ENCODE peak calls at places on chromosomes 6 and 20, in eight cellular contexts. J is activated CD8-positive, alpha-beta memory T cell treated with anti-CD3 and anti-CD28 coated beads for 1 hour; G is retina; Q is GM10248; M is C1 segment of cervical spinal cord; N is AG09319; O is MCF 10A; Z is HCT116. R is an unnamed sample.

GRCh38 chr6:36998723-36999466 is 6.6 kb upstream of the FGD2 start:
- DNase-seq in J (no peak), G (peak), Q (no peak), M (peak), N (no peak), O (no peak), Z (no peak), R (no peak)

GRCh38 chr20:62647521-62648317 is 5.4 kb downstream of the SLCO4A1 start:
- DNase-seq in J (no peak), G (peak), Q (no peak), M (peak), N (no peak), O (no peak), Z (no peak), R (no peak)

GRCh38 chr20:44087051-44087856 is 99.7 kb downstream of the JPH2 start:
- DNase-seq in J (no peak), G (no peak), Q (no peak), M (no peak), N (no peak), O (no peak), Z (no peak), R (no peak)

GRCh38 chr6:157763129-157763893 is 59.7 kb upstream of the SNX9 start:
- DNase-seq in J (no peak), G (peak), Q (no peak), M (no peak), N (no peak), O (peak), Z (peak), R (peak)

GRCh38 chr6:112014483-112014882 is 39.4 kb upstream of the CCN6 start:
- DNase-seq in J (no peak), G (no peak), Q (no peak), M (no peak), N (peak), O (no peak), Z (no peak), R (no peak)

GRCh38 chr6:72742274-72742673 is 120.4 kb downstream of the KCNQ5 start:
- DNase-seq in J (no peak), G (no peak), Q (no peak), M (no peak), N (no peak), O (no peak), Z (no peak), R (no peak)

GRCh38 chr6:30219244-30219643 is 6.0 kb upstream of the TRIM26 start:
- DNase-seq in J (peak), G (peak), Q (peak), M (peak), N (no peak), O (peak), Z (no peak), R (peak)

GRCh38 chr6:14943116-14943515 is 302.8 kb upstream of the JARID2 start:
- DNase-seq in J (no peak), G (no peak), Q (no peak), M (no peak), N (no peak), O (no peak), Z (no peak), R (no peak)

GRCh38 chr6:116376149-116376548 is 5.4 kb downstream of the DSE start:
- DNase-seq in J (no peak), G (no peak), Q (no peak), M (no peak), N (no peak), O (peak), Z (no peak), R (no peak)

GRCh38 chr6:109456710-109457595 is 1.4 kb upstream of the MICAL1 start:
- DNase-seq in J (no peak), G (no peak), Q (peak), M (peak), N (peak), O (peak), Z (no peak), R (peak)

GRCh38 chr6:137277971-137278602 is 58.9 kb upstream of the IFNGR1 start:
- DNase-seq in J (no peak), G (peak), Q (no peak), M (no peak), N (no peak), O (peak), Z (peak), R (no peak)

GRCh38 chr6:110329348-110329728 is 28.8 kb downstream of the METTL24 start:
- DNase-seq in J (no peak), G (no peak), Q (no peak), M (no peak), N (no peak), O (no peak), Z (no peak), R (no peak)

GRCh38 chr6:340991-341827 is 48.9 kb downstream of the DUSP22 start:
- DNase-seq in J (no peak), G (no peak), Q (peak), M (no peak), N (no peak), O (peak), Z (no peak), R (no peak)

GRCh38 chr20:50980851-50981713 is 22.5 kb downstream of the MOCS3 start:
- DNase-seq in J (no peak), G (peak), Q (peak), M (peak), N (no peak), O (peak), Z (peak), R (no peak)

GRCh38 chr6:170269151-170269872 is 21.6 kb downstream of the DLL1 start:
- DNase-seq in J (no peak), G (no peak), Q (no peak), M (no peak), N (no peak), O (no peak), Z (no peak), R (no peak)

GRCh38 chr6:40353967-40354452 is 233.2 kb downstream of the LRFN2 start:
- DNase-seq in J (no peak), G (no peak), Q (no peak), M (no peak), N (no peak), O (peak), Z (no peak), R (no peak)

GRCh38 chr6:149939909-149940672 is 1.7 kb upstream of the ULBP2 start:
- DNase-seq in J (no peak), G (no peak), Q (no peak), M (no peak), N (no peak), O (no peak), Z (no peak), R (no peak)

GRCh38 chr6:2840794-2841061 is 935 bp downstream of the SERPINB1 start:
- DNase-seq in J (no peak), G (no peak), Q (no peak), M (no peak), N (no peak), O (no peak), Z (no peak), R (peak)

GRCh38 chr6:36289281-36290018 is 19.6 kb downstream of the PNPLA1 start:
- DNase-seq in J (no peak), G (no peak), Q (no peak), M (no peak), N (no peak), O (peak), Z (peak), R (no peak)

GRCh38 chr20:4227085-4227821 is 211.9 kb upstream of the RNF24 start:
- DNase-seq in J (no peak), G (no peak), Q (no peak), M (no peak), N (peak), O (peak), Z (no peak), R (no peak)

GRCh38 chr6:133099573-133099972 is 141.6 kb upstream of the EYA4 start:
- DNase-seq in J (no peak), G (no peak), Q (no peak), M (no peak), N (peak), O (peak), Z (peak), R (no peak)

GRCh38 chr6:52020961-52021570 is 66.3 kb downstream of the PKHD1 start:
- DNase-seq in J (no peak), G (no peak), Q (no peak), M (no peak), N (no peak), O (peak), Z (peak), R (no peak)

GRCh38 chr6:92586236-92586977 is 833.0 kb downstream of the EPHA7 start:
- DNase-seq in J (no peak), G (no peak), Q (no peak), M (no peak), N (no peak), O (no peak), Z (no peak), R (no peak)

GRCh38 chr6:155523821-155524238 is 68.2 kb upstream of the NOX3 start:
- DNase-seq in J (no peak), G (peak), Q (no peak), M (no peak), N (no peak), O (no peak), Z (no peak), R (no peak)

GRCh38 chr6:26432622-26433021 is 7.7 kb upstream of the BTN3A3 start:
- DNase-seq in J (no peak), G (no peak), Q (no peak), M (no peak), N (no peak), O (peak), Z (no peak), R (no peak)

GRCh38 chr6:108995296-108995695 is 99.3 kb downstream of the SESN1 start:
- DNase-seq in J (no peak), G (no peak), Q (no peak), M (no peak), N (no peak), O (no peak), Z (no peak), R (no peak)

GRCh38 chr6:16929814-16930213 is 168.6 kb upstream of the ATXN1 start:
- DNase-seq in J (no peak), G (no peak), Q (no peak), M (no peak), N (peak), O (peak), Z (no peak), R (no peak)

GRCh38 chr6:113971786-113972185 is 838 bp upstream of the HDAC2 start:
- DNase-seq in J (no peak), G (no peak), Q (no peak), M (no peak), N (no peak), O (peak), Z (no peak), R (no peak)

GRCh38 chr6:154302111-154302752 is 54.4 kb downstream of the IPCEF1 start:
- DNase-seq in J (no peak), G (no peak), Q (peak), M (no peak), N (peak), O (no peak), Z (no peak), R (no peak)

GRCh38 chr6:86255973-86256372 is 613.3 kb upstream of the SYNCRIP start:
- DNase-seq in J (no peak), G (no peak), Q (no peak), M (no peak), N (no peak), O (no peak), Z (no peak), R (no peak)

GRCh38 chr6:125222531-125223455 is 69.2 kb downstream of the TPD52L1 start:
- DNase-seq in J (no peak), G (no peak), Q (no peak), M (no peak), N (no peak), O (no peak), Z (no peak), R (no peak)

GRCh38 chr6:116364361-116364760 is 6.4 kb upstream of the DSE start:
- DNase-seq in J (no peak), G (no peak), Q (no peak), M (no peak), N (no peak), O (no peak), Z (no peak), R (no peak)